ENCODE peak calls at places on chromosome 18, in five cellular contexts. R is NCI-H774, E is occipital lobe, O is left kidney, C is NCI-H2029 treated with DMSO at 0.1 percent for 48 hours. F is an unnamed sample.

GRCh38 chr18:23868341-23868740 is 146.2 kb upstream of the TTC39C start:
- DNase-seq in R (no peak), E (no peak), O (no peak), C (no peak), F (no peak)

GRCh38 chr18:50061876-50062517 is 132.9 kb downstream of the MYO5B start:
- DNase-seq in R (no peak), E (no peak), O (no peak), C (no peak), F (no peak)

GRCh38 chr18:10995576-10995975 is 153.8 kb downstream of the PIEZO2 start:
- DNase-seq in R (no peak), E (no peak), O (no peak), C (no peak), F (no peak)

GRCh38 chr18:6521804-6522418 is 107.2 kb upstream of the L3MBTL4 start:
- DNase-seq in R (peak), E (no peak), O (peak), C (peak), F (no peak)

GRCh38 chr18:33757037-33757436 is 179.0 kb downstream of the ASXL3 start:
- DNase-seq in R (no peak), E (no peak), O (no peak), C (no peak), F (no peak)

GRCh38 chr18:35479911-35480586 is 17.7 kb downstream of the INO80C start:
- DNase-seq in R (no peak), E (no peak), O (no peak), C (no peak), F (no peak)

GRCh38 chr18:46756559-46757201 is at the start of gene ST8SIA5:
- DNase-seq in R (peak), E (peak), O (peak), C (peak), F (no peak)

GRCh38 chr18:61953641-61954040 is 60.8 kb upstream of the RNF152 start:
- DNase-seq in R (no peak), E (no peak), O (no peak), C (no peak), F (no peak)

GRCh38 chr18:2898131-2898640 is 51.4 kb downstream of the EMILIN2 start:
- DNase-seq in R (no peak), E (no peak), O (no peak), C (no peak), F (no peak)

GRCh38 chr18:6917082-6917481 is 187.6 kb downstream of the ARHGAP28 start:
- DNase-seq in R (no peak), E (no peak), O (peak), C (no peak), F (no peak)

GRCh38 chr18:61657066-61657732 is 235.6 kb downstream of the RNF152 start:
- DNase-seq in R (no peak), E (no peak), O (no peak), C (no peak), F (no peak)

GRCh38 chr18:5158171-5158570 is 38.9 kb downstream of the AKAIN1 start:
- DNase-seq in R (no peak), E (no peak), O (no peak), C (no peak), F (no peak)

F was measured in NCI-H510A.